ENCODE peak calls at places on chromosomes 16 and 17, in seven cellular contexts. J, P, G, E, X, D and Z are unnamed samples.

GRCh38 chr16:65071371-65072311 is 50.2 kb downstream of the CDH11 start:
- DNase-seq in E (no peak), G (no peak), X (no peak), D (no peak), P (peak), J (peak), Z (peak)

GRCh38 chr17:51224615-51225262 is 35.1 kb downstream of the MBTD1 start:
- DNase-seq in P (no peak), D (peak), G (no peak), J (no peak), E (no peak), X (no peak), Z (no peak)

GRCh38 chr16:48064971-48065370 is 90.8 kb downstream of the ABCC12 start:
- DNase-seq in X (no peak), E (no peak), D (no peak), P (no peak), J (no peak), G (no peak), Z (no peak)

GRCh38 chr16:26709175-26709574 is 357.6 kb upstream of the C16orf82 start:
- DNase-seq in P (no peak), J (no peak), G (no peak), E (no peak), X (peak), D (no peak), Z (no peak)

GRCh38 chr16:27362570-27363245 is 39.3 kb upstream of the IL21R start:
- DNase-seq in X (no peak), D (peak), J (no peak), E (no peak), P (no peak), G (no peak), Z (no peak)

GRCh38 chr17:20095366-20096080 is 86.4 kb downstream of the SPECC1 start:
- DNase-seq in P (no peak), G (no peak), J (peak), E (no peak), D (peak), X (peak), Z (no peak)

GRCh38 chr17:55413825-55414489 is 7.7 kb downstream of the MMD start:
- DNase-seq in X (no peak), P (no peak), J (no peak), E (no peak), D (peak), G (no peak), Z (no peak)

GRCh38 chr17:79393358-79394038 is 217.4 kb downstream of the RBFOX3 start:
- DNase-seq in D (peak), G (peak), E (peak), X (peak), J (peak), P (peak), Z (no peak)

GRCh38 chr17:7702776-7703175 is 2.2 kb upstream of the EFNB3 start:
- DNase-seq in X (no peak), P (no peak), D (no peak), J (no peak), E (no peak), G (no peak), Z (no peak)

GRCh38 chr17:43018008-43018853 is 4.0 kb downstream of the VAT1 start:
- DNase-seq in G (no peak), P (no peak), D (no peak), X (peak), E (no peak), J (peak), Z (no peak)

GRCh38 chr17:61018938-61019337 is 341.3 kb downstream of the BCAS3 start:
- DNase-seq in E (no peak), P (no peak), X (peak), D (no peak), G (no peak), J (no peak), Z (no peak)

GRCh38 chr17:74337834-74338500 is 11.9 kb downstream of the KIF19 start:
- DNase-seq in X (no peak), J (no peak), P (no peak), D (no peak), G (no peak), E (no peak), Z (no peak)

GRCh38 chr16:27475561-27475960 is 73.6 kb downstream of the IL21R start:
- DNase-seq in P (no peak), J (peak), D (no peak), E (no peak), G (peak), X (no peak), Z (peak)

GRCh38 chr16:46573008-46573833 is 48.0 kb downstream of the SHCBP1 start:
- DNase-seq in X (peak), E (no peak), J (peak), D (no peak), P (no peak), G (no peak), Z (peak)

GRCh38 chr17:5500804-5501391 is 14.5 kb downstream of the MIS12 start:
- DNase-seq in G (peak), X (peak), P (peak), J (peak), E (no peak), D (peak), Z (peak)

GRCh38 chr16:87436225-87437172 is 44.4 kb downstream of the MAP1LC3B start:
- DNase-seq in D (no peak), G (no peak), E (no peak), J (peak), P (no peak), X (peak), Z (peak)

GRCh38 chr17:48100591-48101011 is 677 bp downstream of the CBX1 start:
- DNase-seq in X (peak), G (peak), J (peak), E (peak), P (peak), D (peak), Z (peak)

GRCh38 chr17:59618894-59619312 is 792 bp upstream of the CLTC start:
- DNase-seq in D (no peak), X (no peak), G (no peak), J (no peak), P (peak), E (no peak), Z (peak)

GRCh38 chr16:85912271-85912974 is 13.5 kb downstream of the IRF8 start:
- DNase-seq in X (no peak), P (no peak), J (no peak), D (no peak), E (peak), G (peak), Z (peak)

GRCh38 chr17:43709210-43709609 is 47.5 kb upstream of the MEOX1 start:
- DNase-seq in G (no peak), X (no peak), P (no peak), E (no peak), J (no peak), D (no peak), Z (no peak)

GRCh38 chr17:54678158-54678557 is 222.5 kb upstream of the TOM1L1 start:
- DNase-seq in X (no peak), G (no peak), P (no peak), D (no peak), J (no peak), E (no peak), Z (no peak)

GRCh38 chr16:83931556-83931955 is 21.5 kb upstream of the OSGIN1 start:
- DNase-seq in D (no peak), X (no peak), E (no peak), G (no peak), J (no peak), P (no peak), Z (no peak)

GRCh38 chr16:57810197-57811024 is 8.1 kb upstream of the KIFC3 start:
- DNase-seq in G (no peak), P (peak), X (peak), D (peak), E (peak), J (peak), Z (peak)

GRCh38 chr17:79788455-79788854 is 8.4 kb downstream of the CBX8 start:
- DNase-seq in X (no peak), J (no peak), D (no peak), P (no peak), E (no peak), G (no peak), Z (no peak)

GRCh38 chr16:66845791-66846221 is 1.6 kb downstream of the CA7 start:
- DNase-seq in P (no peak), G (no peak), E (no peak), D (no peak), J (no peak), X (no peak), Z (no peak)

GRCh38 chr17:72614871-72615626 is 477.4 kb downstream of the SLC39A11 start:
- DNase-seq in P (peak), E (no peak), X (peak), J (peak), G (no peak), D (peak), Z (no peak)

GRCh38 chr17:82941021-82942001 is 101.5 kb upstream of the ZNF750 start:
- DNase-seq in J (no peak), G (no peak), E (no peak), X (no peak), D (no peak), P (no peak), Z (no peak)

GRCh38 chr16:10949424-10949970 is 5.1 kb downstream of the CLEC16A start:
- DNase-seq in P (no peak), E (no peak), D (no peak), J (peak), X (peak), G (no peak), Z (no peak)

GRCh38 chr17:68399638-68400403 is 57.5 kb downstream of the WIPI1 start:
- DNase-seq in P (peak), X (no peak), E (peak), D (no peak), J (peak), G (no peak), Z (peak)

GRCh38 chr16:85690469-85691064 is 1.8 kb upstream of the GINS2 start:
- DNase-seq in G (no peak), P (no peak), E (no peak), X (no peak), J (no peak), D (no peak), Z (no peak)

GRCh38 chr16:64975821-64976220 is 146.0 kb downstream of the CDH11 start:
- DNase-seq in P (no peak), G (no peak), J (no peak), X (no peak), E (no peak), D (no peak), Z (no peak)

GRCh38 chr17:5558815-5559785 is 25.2 kb downstream of the NLRP1 start:
- DNase-seq in J (no peak), D (no peak), P (no peak), G (no peak), X (no peak), E (no peak), Z (no peak)

GRCh38 chr16:79182618-79183017 is 417.9 kb downstream of the MAF start:
- DNase-seq in D (no peak), G (no peak), P (no peak), J (no peak), E (no peak), X (no peak), Z (no peak)

GRCh38 chr17:16027708-16028584 is 28.3 kb downstream of the TTC19 start:
- DNase-seq in X (peak), G (peak), E (no peak), P (no peak), D (peak), J (peak), Z (peak)

GRCh38 chr16:4968879-4969278 is 10.7 kb downstream of the SEC14L5 start:
- DNase-seq in E (no peak), G (no peak), J (no peak), P (no peak), D (no peak), X (peak), Z (no peak)

GRCh38 chr17:80860703-80861359 is 130.8 kb upstream of the CHMP6 start:
- DNase-seq in J (no peak), X (no peak), D (no peak), P (no peak), E (no peak), G (no peak), Z (no peak)

GRCh38 chr16:24731722-24732419 is 2.4 kb downstream of the TNRC6A start:
- DNase-seq in G (no peak), D (peak), E (no peak), P (no peak), J (no peak), X (no peak), Z (no peak)
- H3K4me3 ChIP-seq in G (peak), D (no peak), E (no peak), P (no peak), J (no peak), X (no peak), Z (peak)

DNA sequence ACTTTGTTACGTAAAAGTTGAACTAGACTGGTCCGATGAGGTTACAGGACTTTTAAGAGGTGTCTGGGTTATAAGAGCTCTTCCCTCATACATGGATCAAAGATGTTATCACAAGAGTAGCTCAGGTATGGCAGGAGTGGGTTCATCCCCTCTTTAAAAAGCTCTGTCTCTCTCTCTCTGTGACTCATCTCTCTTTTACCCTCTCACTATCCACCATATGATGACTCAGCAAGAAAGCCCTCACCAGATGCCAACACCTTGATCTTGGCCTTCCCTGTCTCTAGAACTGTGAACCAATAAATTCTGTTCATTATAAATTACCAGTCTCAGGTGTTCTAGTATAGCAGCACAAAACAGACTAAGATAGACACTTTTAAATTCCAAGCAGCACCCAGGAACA is 1.9 kb upstream of the CLEC19A start:
- DNase-seq in D (no peak), X (peak), G (no peak), J (no peak), P (no peak), E (no peak), Z (no peak)
- H3K4me3 ChIP-seq in D (no peak), X (no peak), G (no peak), J (no peak), P (no peak), E (no peak), Z (no peak)

DNA sequence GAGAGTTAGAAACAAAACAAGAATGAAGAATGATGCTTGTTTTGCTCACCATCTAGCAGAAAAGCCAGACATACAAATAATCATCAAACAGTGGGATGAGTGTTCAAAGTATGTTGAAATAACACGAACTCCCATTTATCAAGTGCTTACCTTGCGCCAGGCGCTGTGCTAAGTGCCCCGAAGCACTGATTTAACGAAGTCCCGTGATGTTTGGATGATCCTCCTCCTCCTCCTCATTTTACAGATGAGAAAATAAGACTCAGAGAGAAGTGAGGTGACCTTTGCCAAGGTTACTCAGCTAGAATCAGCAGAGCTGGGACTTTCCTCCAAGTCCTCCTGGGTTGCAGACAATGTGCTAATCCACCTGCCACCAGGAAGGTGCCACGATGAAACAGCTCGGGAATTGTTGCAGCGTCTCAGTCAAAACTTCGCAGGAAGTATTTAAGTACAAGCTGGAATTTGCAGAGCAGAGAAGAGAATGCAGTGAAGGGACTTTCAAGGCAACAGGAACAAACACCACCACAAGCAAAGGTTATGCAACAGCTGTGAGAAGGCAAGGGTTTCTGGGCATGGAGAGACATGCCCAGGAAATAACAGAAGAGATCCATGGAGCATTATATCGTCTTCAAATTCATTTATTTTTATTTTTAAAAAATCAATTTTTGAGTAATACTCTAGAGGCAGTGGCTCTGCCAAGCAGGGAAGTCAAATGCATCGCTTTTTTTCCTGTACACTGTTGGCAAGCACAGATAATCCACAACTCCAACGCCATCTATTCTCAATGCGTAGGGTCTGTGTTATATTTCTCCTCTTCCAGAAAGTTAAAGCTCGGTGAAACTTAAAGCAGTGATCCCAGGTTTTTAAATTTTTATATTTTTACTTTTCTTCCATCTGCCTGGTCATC is 11.1 kb downstream of the PRCD start:
- DNase-seq in E (peak), J (peak), D (peak), X (peak), P (no peak), G (no peak), Z (no peak)
- H3K4me3 ChIP-seq in E (no peak), J (no peak), D (no peak), X (no peak), P (no peak), G (no peak), Z (peak)

GRCh38 chr17:1376061-1376460 is 24.0 kb downstream of the YWHAE start:
- DNase-seq in J (no peak), P (no peak), X (no peak), G (no peak), D (no peak), E (no peak), Z (no peak)
- H3K4me3 ChIP-seq in J (no peak), P (no peak), X (no peak), G (no peak), D (no peak), E (no peak), Z (no peak)

GRCh38 chr17:39001703-39002637 is 34.8 kb upstream of the FBXO47 start:
- DNase-seq in P (peak), J (peak), D (peak), E (peak), X (peak), G (no peak), Z (peak)

GRCh38 chr17:38996660-38997337 is 29.6 kb upstream of the FBXO47 start:
- DNase-seq in X (no peak), J (no peak), G (no peak), E (no peak), D (no peak), P (no peak), Z (no peak)

GRCh38 chr17:39002991-39003715 is 36.0 kb upstream of the FBXO47 start:
- DNase-seq in E (peak), P (peak), G (no peak), J (peak), D (peak), X (no peak), Z (no peak)

GRCh38 chr17:39000021-39000601 is 32.9 kb upstream of the FBXO47 start:
- DNase-seq in J (no peak), E (no peak), P (no peak), X (no peak), D (no peak), G (no peak), Z (no peak)
- H3K4me3 ChIP-seq in J (no peak), E (no peak), P (no peak), X (no peak), D (no peak), G (no peak), Z (no peak)

DNA sequence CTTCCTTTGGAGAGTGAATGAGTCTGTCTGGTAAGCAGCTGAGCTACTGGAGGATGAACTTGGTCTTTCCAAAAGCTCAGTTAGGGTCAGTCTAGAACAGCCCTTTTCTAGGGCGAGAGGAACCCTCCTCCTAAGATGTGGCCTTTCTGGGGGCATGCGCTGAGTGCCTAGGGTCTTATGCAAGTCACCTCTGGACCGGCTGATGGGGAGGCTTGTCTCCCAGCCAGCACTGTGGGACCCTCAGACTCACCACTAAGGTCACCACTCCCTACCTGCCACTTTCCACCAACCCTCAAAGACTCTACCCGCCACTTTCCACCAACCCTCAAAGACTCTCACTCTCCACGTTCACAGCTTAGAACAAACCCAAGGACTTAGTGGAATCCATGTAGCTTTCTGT is 26.8 kb downstream of the LMF1 start:
- DNase-seq in E (no peak), P (no peak), G (no peak), J (no peak), X (no peak), D (no peak), Z (no peak)
- H3K4me3 ChIP-seq in E (no peak), P (no peak), G (no peak), J (no peak), X (no peak), D (no peak), Z (no peak)

GRCh38 chr17:50063516-50064252 is 7.8 kb downstream of the ITGA3 start:
- DNase-seq in D (no peak), G (no peak), X (no peak), P (no peak), E (no peak), J (no peak), Z (no peak)

GRCh38 chr17:50060951-50061712 is 5.2 kb downstream of the ITGA3 start:
- DNase-seq in G (no peak), E (peak), D (peak), P (peak), X (no peak), J (peak), Z (peak)

GRCh38 chr17:50064253-50064991 is 8.5 kb downstream of the ITGA3 start:
- DNase-seq in E (peak), X (peak), G (peak), D (no peak), J (peak), P (no peak), Z (peak)

GRCh38 chr17:50065056-50065455 is 9.1 kb downstream of the ITGA3 start:
- DNase-seq in J (no peak), D (no peak), G (no peak), E (no peak), X (no peak), P (no peak), Z (no peak)

GRCh38 chr17:50062323-50063243 is 6.7 kb downstream of the ITGA3 start:
- DNase-seq in G (no peak), D (peak), P (peak), E (peak), X (no peak), J (peak), Z (peak)
- H3K4me3 ChIP-seq in G (no peak), D (no peak), P (no peak), E (no peak), X (no peak), J (no peak), Z (no peak)